ENCODE peak calls at places on chromosome 19, in six cellular contexts. D is tibial nerve; J is adipocyte; O is thoracic aorta; L is colonic mucosa; S is CD4-positive, alpha-beta memory T cell. P is an unnamed sample. For H3K4me1, the result is how much of the 10 kb centered on the place peaks cover.

GRCh38 chr19:38036707-38037106 is 129.7 kb downstream of the SIPA1L3 start:
- DNase-seq in D (no peak), J (no peak), O (no peak), L (no peak), S (no peak), P (no peak)

GRCh38 chr19:23817519-23817918 is 58.8 kb upstream of the ZNF681 start:
- DNase-seq in D (no peak), J (peak), O (no peak), L (peak), S (peak), P (no peak)

GRCh38 chr19:10260141-10260584 is 8.1 kb downstream of the MRPL4 start:
- DNase-seq in D (no peak), J (no peak), O (no peak), L (no peak), S (no peak), P (peak)

GRCh38 chr19:7971553-7972520 is 28.4 kb upstream of the TIMM44 start:
- DNase-seq in D (no peak), J (no peak), O (no peak), L (no peak), S (no peak), P (peak)

GRCh38 chr19:18428173-18428836 is 9.1 kb downstream of the SSBP4 start:
- DNase-seq in D (no peak), J (no peak), O (no peak), L (no peak), S (no peak), P (peak)

GRCh38 chr19:57269515-57270250 is 10.6 kb upstream of the ZNF460 start:
- DNase-seq in D (no peak), J (peak), O (no peak), L (no peak), S (no peak), P (peak)

GRCh38 chr19:5345895-5346386 is 5.3 kb upstream of the PTPRS start:
- DNase-seq in D (no peak), J (peak), O (no peak), L (no peak), S (no peak), P (peak)

GRCh38 chr19:39765091-39766076 is 13.3 kb upstream of the LEUTX start:
- DNase-seq in D (no peak), J (peak), O (no peak), L (peak), S (no peak), P (no peak)

GRCh38 chr19:39465956-39466747 is 14.5 kb upstream of the TIMM50 start:
- DNase-seq in D (no peak), J (no peak), O (no peak), L (no peak), S (no peak), P (peak)

GRCh38 chr19:50803633-50804419 is 13.6 kb downstream of the ACP4 start:
- DNase-seq in D (no peak), J (peak), O (no peak), L (no peak), S (peak), P (peak)

GRCh38 chr19:40613669-40614594 is 12.8 kb downstream of the LTBP4 start:
- DNase-seq in D (peak), J (peak), O (no peak), L (peak), S (peak), P (peak)

GRCh38 chr19:53394522-53394973 is 401 bp upstream of the ZNF765 start:
- DNase-seq in D (peak), J (peak), O (peak), L (no peak), S (no peak), P (peak)

GRCh38 chr19:56252699-56253422 is 19.7 kb upstream of the EDDM13 start:
- DNase-seq in D (peak), J (peak), O (no peak), L (peak), S (peak), P (peak)

GRCh38 chr19:29216021-29216420 is 3.1 kb upstream of the UQCRFS1 start:
- DNase-seq in D (no peak), J (no peak), O (no peak), L (no peak), S (no peak), P (no peak)

GRCh38 chr19:8355631-8356402 is 8.1 kb upstream of the ANGPTL4 start:
- DNase-seq in D (no peak), J (peak), O (peak), L (no peak), S (no peak), P (peak)

GRCh38 chr19:10533656-10534386 is 9.9 kb upstream of the ATG4D start:
- DNase-seq in D (no peak), J (peak), O (no peak), L (no peak), S (no peak), P (peak)

GRCh38 chr19:49559928-49560327 is 20.4 kb downstream of the NOSIP start:
- DNase-seq in D (no peak), J (no peak), O (no peak), L (no peak), S (no peak), P (peak)

GRCh38 chr19:48461982-48462655 is 6.7 kb downstream of the KCNJ14 start:
- DNase-seq in D (no peak), J (no peak), O (no peak), L (no peak), S (no peak), P (peak)

GRCh38 chr19:2242092-2242537 is 5.5 kb downstream of the SF3A2 start:
- DNase-seq in D (no peak), J (no peak), O (no peak), L (no peak), S (no peak), P (no peak)
- H3K4me1 ChIP-seq in D (half or more), J (under half), O (half or more), L (under half), S (half or more), P (under half)

GRCh38 chr19:11873762-11874161 is 13.8 kb upstream of the ZNF69 start:
- DNase-seq in D (no peak), J (no peak), O (no peak), L (no peak), S (no peak), P (no peak)
- H3K4me3 ChIP-seq in D (no peak), J (no peak), O (no peak), L (no peak), S (no peak), P (no peak)

GRCh38 chr19:35314858-35315470 is 14.0 kb upstream of the CD22 start:
- DNase-seq in D (no peak), J (no peak), O (no peak), L (no peak), S (no peak), P (peak)
- H3K4me1 ChIP-seq in D (under half), J (under half), O (under half), L (under half), S (under half), P (under half)

GRCh38 chr19:16288544-16288943 is 36.1 kb upstream of the KLF2 start:
- DNase-seq in D (no peak), J (no peak), O (no peak), L (no peak), S (no peak), P (no peak)

GRCh38 chr19:16285769-16286564 is 38.7 kb upstream of the KLF2 start:
- DNase-seq in D (no peak), J (peak), O (peak), L (no peak), S (no peak), P (no peak)

GRCh38 chr19:16281743-16282142 is 42.9 kb upstream of the KLF2 start:
- DNase-seq in D (no peak), J (no peak), O (no peak), L (no peak), S (no peak), P (no peak)

GRCh38 chr19:16283103-16283469 is 41.5 kb upstream of the KLF2 start:
- DNase-seq in D (no peak), J (peak), O (no peak), L (no peak), S (no peak), P (peak)
- H3K4me3 ChIP-seq in D (peak), J (peak), O (peak), L (no peak), S (no peak), P (peak)

GRCh38 chr19:19487077-19488040 is 28.0 kb downstream of the TSSK6 start:
- DNase-seq in D (no peak), J (no peak), O (no peak), L (no peak), S (no peak), P (peak)
- H3K4me1 ChIP-seq in D (half or more), J (under half), O (under half), L (under half), S (half or more), P (under half)

GRCh38 chr19:46785054-46785979 is 3.1 kb downstream of the SLC1A5 start:
- DNase-seq in D (no peak), J (no peak), O (no peak), L (no peak), S (no peak), P (no peak)
- H3K4me3 ChIP-seq in D (peak), J (peak), O (peak), L (peak), S (peak), P (peak)

GRCh38 chr19:6739390-6739883 is at the start of gene TRIP10:
- DNase-seq in D (peak), J (peak), O (peak), L (peak), S (peak), P (peak)

GRCh38 chr19:6737284-6737872 is at the start of gene GPR108:
- DNase-seq in D (peak), J (peak), O (peak), L (peak), S (peak), P (peak)

GRCh38 chr19:6738726-6739389 is 622 bp upstream of the TRIP10 start:
- DNase-seq in D (no peak), J (no peak), O (no peak), L (peak), S (no peak), P (no peak)

GRCh38 chr19:6736917-6737283 is 480 bp downstream of the GPR108 start:
- DNase-seq in D (no peak), J (no peak), O (no peak), L (no peak), S (no peak), P (no peak)

DNA sequence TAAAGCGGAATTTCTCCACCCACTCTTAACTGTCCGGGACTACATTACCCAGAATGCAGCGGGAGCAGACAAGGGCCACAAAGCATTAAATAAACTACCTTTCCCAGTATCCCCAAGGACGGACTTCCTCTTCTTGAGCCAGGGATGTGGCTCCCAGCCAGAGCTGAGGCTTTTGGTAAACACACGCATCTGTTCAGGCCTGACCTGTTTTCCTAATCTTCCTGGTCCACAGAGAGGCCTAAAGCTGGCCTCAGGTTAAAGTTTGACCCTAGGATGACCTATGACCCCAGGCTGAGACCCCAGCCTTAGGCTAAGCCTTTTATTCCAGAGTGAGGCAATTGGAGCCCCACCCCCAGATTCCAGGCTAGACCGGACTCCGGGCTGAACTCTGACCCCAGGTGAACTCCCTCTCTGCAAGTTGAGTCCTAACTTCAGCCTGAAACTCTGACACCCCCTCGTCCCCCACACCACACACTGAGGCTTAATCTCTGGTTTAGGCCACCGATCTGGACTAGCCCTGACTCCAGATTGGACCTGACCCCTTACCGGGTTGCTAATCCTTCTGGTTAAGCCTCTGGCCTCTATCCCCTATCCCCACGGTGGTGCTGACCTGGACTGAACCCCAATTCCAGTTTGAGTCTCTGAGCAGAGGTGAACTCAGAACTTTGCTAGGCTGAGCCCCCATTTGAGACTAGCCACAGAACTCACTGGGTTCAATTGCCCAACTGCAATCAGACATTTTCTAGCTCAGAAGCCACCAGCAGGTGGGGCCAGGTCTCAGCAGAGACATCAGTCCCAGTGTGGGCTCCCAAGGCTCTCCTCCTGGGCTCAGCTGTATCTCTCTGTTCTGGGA is 719 bp upstream of the GPR108 start:
- DNase-seq in D (peak), J (peak), O (peak), L (peak), S (peak), P (peak)
- H3K4me1 ChIP-seq in D (half or more), J (under half), O (half or more), L (under half), S (half or more), P (under half)

DNA sequence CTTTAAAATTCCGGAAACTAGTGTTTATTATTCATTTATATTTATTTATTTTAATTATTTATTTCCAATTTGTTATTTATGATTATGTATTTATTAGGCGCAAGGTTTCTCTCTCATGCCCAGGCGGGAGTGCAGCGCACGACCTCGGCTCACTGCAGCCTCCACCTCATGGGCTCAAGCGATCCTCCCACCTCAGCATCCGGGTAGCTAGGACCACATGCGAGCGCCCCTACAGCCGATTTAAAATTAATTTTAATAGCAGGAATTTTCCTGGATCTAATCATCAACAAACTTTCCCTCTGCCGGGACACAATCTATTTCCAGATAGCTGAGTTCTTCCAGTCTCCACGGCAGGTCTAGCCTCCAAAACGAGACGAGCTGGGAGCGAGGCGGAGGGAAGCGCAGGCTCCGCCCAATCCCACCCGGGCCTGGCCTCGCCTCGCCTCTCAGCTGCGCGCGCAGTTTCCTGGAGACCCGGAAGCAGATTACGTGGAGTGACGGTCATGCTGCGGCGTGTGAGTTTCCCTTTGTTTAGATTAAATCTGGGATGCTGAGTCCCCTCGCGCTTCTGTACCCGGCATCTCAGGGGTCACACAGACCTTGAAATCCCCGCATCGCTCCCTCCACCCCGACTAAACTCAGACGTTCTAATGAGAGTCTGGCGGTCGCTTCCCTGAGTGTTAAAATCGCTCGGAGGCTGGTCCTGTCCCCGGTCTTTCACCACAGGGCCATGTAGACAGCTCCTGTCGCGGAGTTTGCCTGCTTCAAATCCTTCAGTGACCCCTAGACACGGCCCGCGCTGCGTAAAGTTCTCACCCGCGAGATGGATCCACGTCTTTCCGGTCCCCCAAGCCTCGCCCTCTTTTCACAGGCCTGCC is at the start of gene ZNF880:
- DNase-seq in D (peak), J (peak), O (peak), L (peak), S (peak), P (peak)
- H3K4me3 ChIP-seq in D (peak), J (peak), O (peak), L (peak), S (peak), P (peak)

DNA sequence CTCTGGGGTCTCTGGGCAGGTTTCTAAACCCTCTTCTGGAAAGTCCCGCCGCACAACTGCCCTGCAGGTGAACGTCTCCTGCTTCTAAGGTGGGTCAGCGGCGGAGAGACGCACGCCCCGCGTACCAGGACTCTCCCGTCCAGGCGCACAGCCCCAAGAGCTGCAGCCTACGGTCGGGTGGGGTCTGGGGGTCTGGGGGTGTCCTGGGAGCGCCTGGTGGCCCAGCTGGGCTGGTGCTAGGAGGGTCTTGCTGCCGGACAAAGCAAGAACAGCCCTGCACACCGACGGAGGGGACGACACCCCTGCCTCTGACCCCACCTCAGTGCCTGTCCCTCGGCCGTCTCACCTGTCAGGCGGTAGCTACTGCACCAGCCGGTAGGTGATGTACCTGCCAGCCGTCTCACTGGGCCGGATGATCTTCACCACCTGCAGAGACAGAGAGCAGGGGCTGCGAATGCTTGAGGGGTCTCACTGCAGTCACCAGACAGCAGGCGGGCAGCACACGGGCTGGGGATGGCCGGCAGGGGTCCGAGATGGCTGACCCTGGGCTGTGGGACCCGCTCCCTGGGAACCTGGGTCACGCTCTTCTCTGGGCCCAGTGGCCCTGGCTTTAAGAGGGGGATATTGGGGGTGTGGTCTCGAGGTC is 5.9 kb downstream of the POLR2E start:
- DNase-seq in D (no peak), J (no peak), O (no peak), L (no peak), S (no peak), P (no peak)
- H3K4me1 ChIP-seq in D (half or more), J (under half), O (under half), L (under half), S (half or more), P (under half)

DNA sequence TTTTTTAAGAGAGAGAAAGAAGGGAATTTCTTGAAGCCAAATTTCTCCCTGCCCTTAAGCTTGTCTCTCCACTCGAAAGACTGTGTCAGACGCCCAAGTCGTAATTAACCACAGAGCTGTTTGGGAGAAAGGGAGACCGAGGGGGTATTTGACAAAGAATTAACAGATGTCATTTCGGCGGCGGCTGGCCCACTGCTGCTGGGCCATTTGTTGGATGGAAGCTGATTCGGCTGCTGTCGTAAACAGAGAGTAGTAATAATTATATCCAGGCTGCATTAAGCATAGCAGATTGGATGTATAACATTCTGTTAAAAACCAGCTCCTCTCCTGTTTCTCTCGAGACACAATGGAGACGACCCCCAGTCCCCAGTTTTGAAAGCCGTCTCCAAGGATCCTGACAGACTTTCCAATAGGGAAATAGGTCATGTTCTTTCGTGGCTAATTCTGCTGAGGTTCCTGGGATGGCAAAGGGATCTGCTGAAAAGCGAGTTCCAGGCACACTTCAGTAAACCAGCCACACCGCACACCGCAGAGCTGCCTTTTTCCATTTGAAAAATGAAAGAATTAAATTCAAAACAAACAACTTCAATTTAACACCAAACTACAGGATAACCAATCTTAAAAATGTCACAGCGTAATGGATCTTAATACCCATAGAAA is 71.5 kb downstream of the KCTD15 start:
- DNase-seq in D (no peak), J (peak), O (no peak), L (no peak), S (no peak), P (no peak)
- H3K4me3 ChIP-seq in D (peak), J (peak), O (peak), L (no peak), S (no peak), P (peak)